ENCODE peak calls at places on chromosome 13, in five cellular contexts. E is SW 1271, P is hepatic stellate cell, G is IMR-90, V is BJ. X is an unnamed sample.

GRCh38 chr13:36814465-36814864 is 4.6 kb upstream of the RFXAP start:
- DNase-seq in E (no peak), P (no peak), G (no peak), V (no peak), X (no peak)

GRCh38 chr13:68810660-68811059 is 1297.0 kb upstream of the ATXN8OS start:
- DNase-seq in E (no peak), P (no peak), G (no peak), V (no peak), X (no peak)

GRCh38 chr13:113820813-113821651 is 42.8 kb downstream of the GAS6 start:
- DNase-seq in E (no peak), P (peak; percentile 96), G (peak; percentile 99), V (peak; percentile 97), X (peak; percentile 84)

GRCh38 chr13:26051231-26052135 is at the start of gene SHISA2:
- DNase-seq in E (no peak), P (peak; percentile 41), G (peak; percentile 31), V (no peak), X (no peak)

GRCh38 chr13:110417537-110417908 is 110.4 kb downstream of the COL4A2 start:
- DNase-seq in E (no peak), P (no peak), G (no peak), V (no peak), X (no peak)

GRCh38 chr13:50969691-50970090 is 60.1 kb downstream of the RNASEH2B start:
- DNase-seq in E (no peak), P (no peak), G (no peak), V (no peak), X (no peak)

GRCh38 chr13:22001336-22001735 is 330.5 kb downstream of the FGF9 start:
- DNase-seq in E (no peak), P (no peak), G (no peak), V (no peak), X (no peak)

GRCh38 chr13:52356327-52356726 is 49.6 kb downstream of the THSD1 start:
- DNase-seq in E (no peak), P (peak; percentile 36), G (peak; percentile 57), V (no peak), X (no peak)

GRCh38 chr13:46350003-46350402 is 37.0 kb downstream of the RUBCNL start:
- DNase-seq in E (no peak), P (no peak), G (no peak), V (no peak), X (no peak)

GRCh38 chr13:51000576-51001260 is 91.1 kb downstream of the RNASEH2B start:
- DNase-seq in E (no peak), P (no peak), G (peak; percentile 42), V (no peak), X (peak; percentile 43)

GRCh38 chr13:22927008-22927393 is 253.8 kb upstream of the SGCG start:
- DNase-seq in E (no peak), P (no peak), G (no peak), V (no peak), X (no peak)

X was measured in ovary.